ENCODE peak calls at places on chromosomes 11 and 22, in ten cellular contexts. H, F, P, C, G, O, Y, B, L and T are unnamed samples.

GRCh38 chr22:35664955-35665577 is 16.8 kb downstream of the APOL6 start:
- DNase-seq in O (no peak), F (peak; percentile 22), P (no peak), Y (no peak), L (no peak), H (no peak), G (no peak), B (no peak), C (no peak), T (no peak)

GRCh38 chr11:43547900-43548381 is 132.6 kb upstream of the HSD17B12 start:
- DNase-seq in L (no peak), G (no peak), P (no peak), O (peak; percentile 71), Y (no peak), B (peak; percentile 26), C (no peak), H (no peak), F (no peak), T (no peak)

GRCh38 chr11:113377606-113378005 is 10.0 kb upstream of the ANKK1 start:
- DNase-seq in G (no peak), P (no peak), Y (no peak), B (no peak), O (no peak), H (peak; percentile 33), C (no peak), F (no peak), L (no peak), T (no peak)

GRCh38 chr11:2932850-2933251 is 3.6 kb upstream of the PHLDA2 start:
- DNase-seq in C (no peak), G (no peak), Y (no peak), L (no peak), P (no peak), F (peak; percentile 81), B (no peak), H (no peak), O (peak; percentile 53), T (no peak)

GRCh38 chr11:119081682-119082081 is 3.0 kb upstream of the HMBS start:
- DNase-seq in L (no peak), Y (no peak), P (no peak), C (no peak), O (no peak), H (no peak), B (no peak), F (no peak), G (no peak), T (no peak)

GRCh38 chr11:29432719-29433325 is 584.0 kb downstream of the KCNA4 start:
- DNase-seq in L (no peak), B (no peak), O (no peak), P (no peak), Y (no peak), G (peak; percentile 30), C (no peak), H (peak; percentile 44), F (peak; percentile 26), T (peak; percentile 68)

GRCh38 chr11:1298695-1299492 is 10.5 kb downstream of the TOLLIP start:
- DNase-seq in L (no peak), O (peak; percentile 89), P (peak; percentile 95), C (no peak), H (peak; percentile 78), Y (no peak), B (no peak), G (peak; percentile 65), F (no peak), T (peak; percentile 55)

GRCh38 chr22:17258015-17258827 is 39.0 kb upstream of the ADA2 start:
- DNase-seq in L (peak; percentile 13), O (no peak), H (peak; percentile 12), P (no peak), G (peak; percentile 68), C (peak; percentile 44), F (peak; percentile 60), B (no peak), Y (peak; percentile 37), T (peak; percentile 100)

GRCh38 chr11:2389344-2390026 is 11.1 kb upstream of the TSSC4 start:
- DNase-seq in L (no peak), C (no peak), P (no peak), O (peak; percentile 50), Y (no peak), G (no peak), B (no peak), H (no peak), F (no peak), T (peak; percentile 89)

GRCh38 chr22:20013382-20013871 is 3.2 kb downstream of the ARVCF start:
- DNase-seq in P (no peak), C (no peak), Y (no peak), L (peak; percentile 27), H (peak; percentile 53), F (peak; percentile 60), B (no peak), G (no peak), O (peak; percentile 89), T (peak; percentile 59)

GRCh38 chr11:47716692-47717091 is 1.5 kb upstream of the AGBL2 start:
- DNase-seq in C (no peak), Y (no peak), G (no peak), H (no peak), F (no peak), L (no peak), P (no peak), B (no peak), O (no peak), T (no peak)

GRCh38 chr11:34379081-34379480 is 21.3 kb upstream of the ABTB2 start:
- DNase-seq in C (no peak), F (peak; percentile 52), P (no peak), O (no peak), B (no peak), H (no peak), L (no peak), G (no peak), Y (no peak), T (no peak)

GRCh38 chr22:26828311-26828710 is 170.9 kb downstream of the MIAT start:
- DNase-seq in B (no peak), O (no peak), L (no peak), Y (no peak), C (no peak), H (no peak), P (no peak), F (no peak), G (no peak), T (no peak)

GRCh38 chr22:20526305-20526627 is 18.9 kb downstream of the MED15 start:
- DNase-seq in B (no peak), F (no peak), Y (no peak), G (no peak), P (no peak), L (no peak), H (no peak), C (no peak), O (no peak), T (no peak)

GRCh38 chr11:66467756-66468155 is 1.1 kb downstream of the PELI3 start:
- DNase-seq in F (no peak), Y (no peak), L (no peak), P (no peak), C (no peak), G (peak; percentile 11), H (no peak), O (peak; percentile 71), B (no peak), T (no peak)